ENCODE peak calls at places on chromosomes 12 and 14, in five cellular contexts. One of them, this sample, is unnamed.

GRCh38 chr12:30973171-30973570 is 46.6 kb downstream of the TSPAN11 start:
- DNase-seq in tibial nerve: no peak
- DNase-seq in body of pancreas: no peak
- DNase-seq in GM12891: no peak
- DNase-seq in vagina: no peak
- DNase-seq in this sample: no peak

GRCh38 chr12:27817761-27818160 is 37.7 kb upstream of the MANSC4 start:
- DNase-seq in body of pancreas: no peak
- DNase-seq in GM12891: no peak
- DNase-seq in tibial nerve: no peak
- DNase-seq in vagina: no peak
- DNase-seq in this sample: no peak

GRCh38 chr14:95645016-95645996 is 40.9 kb upstream of the TCL1B start:
- DNase-seq in vagina: no peak
- DNase-seq in tibial nerve: no peak
- DNase-seq in GM12891: no peak
- DNase-seq in body of pancreas: no peak
- DNase-seq in this sample: no peak

GRCh38 chr14:68514611-68515194 is 278.2 kb downstream of the ZFP36L1 start:
- DNase-seq in body of pancreas: no peak
- DNase-seq in tibial nerve: no peak
- DNase-seq in GM12891: no peak
- DNase-seq in vagina: no peak
- DNase-seq in this sample: no peak

GRCh38 chr12:63770375-63770774 is 9.3 kb upstream of the RXYLT1 start:
- DNase-seq in vagina: no peak
- DNase-seq in GM12891: no peak
- DNase-seq in tibial nerve: no peak
- DNase-seq in body of pancreas: no peak
- DNase-seq in this sample: no peak

GRCh38 chr12:100799770-100800169 is 5.2 kb downstream of the ANO4 start:
- DNase-seq in GM12891: no peak
- DNase-seq in body of pancreas: no peak
- DNase-seq in tibial nerve: no peak
- DNase-seq in vagina: no peak
- DNase-seq in this sample: no peak

GRCh38 chr12:92827836-92828431 is 101.2 kb downstream of the EEA1 start:
- DNase-seq in GM12891: no peak
- DNase-seq in vagina: no peak
- DNase-seq in body of pancreas: no peak
- DNase-seq in tibial nerve: peak
- DNase-seq in this sample: peak

GRCh38 chr14:101711041-101711861 is 50.3 kb upstream of the PPP2R5C start:
- DNase-seq in GM12891: no peak
- DNase-seq in vagina: peak
- DNase-seq in tibial nerve: no peak
- DNase-seq in body of pancreas: peak
- DNase-seq in this sample: no peak

GRCh38 chr12:132908145-132909029 is 21.0 kb upstream of the CHFR start:
- DNase-seq in tibial nerve: peak
- DNase-seq in GM12891: peak
- DNase-seq in body of pancreas: peak
- DNase-seq in vagina: no peak
- DNase-seq in this sample: peak
- TF ChIP-seq POLR2A in tibial nerve: peak
- TF ChIP-seq POLR2A in GM12891: no peak
- TF ChIP-seq POLR2A in body of pancreas: peak
- TF ChIP-seq POLR2A in vagina: peak
- TF ChIP-seq POLR2A in this sample: no peak

DNA sequence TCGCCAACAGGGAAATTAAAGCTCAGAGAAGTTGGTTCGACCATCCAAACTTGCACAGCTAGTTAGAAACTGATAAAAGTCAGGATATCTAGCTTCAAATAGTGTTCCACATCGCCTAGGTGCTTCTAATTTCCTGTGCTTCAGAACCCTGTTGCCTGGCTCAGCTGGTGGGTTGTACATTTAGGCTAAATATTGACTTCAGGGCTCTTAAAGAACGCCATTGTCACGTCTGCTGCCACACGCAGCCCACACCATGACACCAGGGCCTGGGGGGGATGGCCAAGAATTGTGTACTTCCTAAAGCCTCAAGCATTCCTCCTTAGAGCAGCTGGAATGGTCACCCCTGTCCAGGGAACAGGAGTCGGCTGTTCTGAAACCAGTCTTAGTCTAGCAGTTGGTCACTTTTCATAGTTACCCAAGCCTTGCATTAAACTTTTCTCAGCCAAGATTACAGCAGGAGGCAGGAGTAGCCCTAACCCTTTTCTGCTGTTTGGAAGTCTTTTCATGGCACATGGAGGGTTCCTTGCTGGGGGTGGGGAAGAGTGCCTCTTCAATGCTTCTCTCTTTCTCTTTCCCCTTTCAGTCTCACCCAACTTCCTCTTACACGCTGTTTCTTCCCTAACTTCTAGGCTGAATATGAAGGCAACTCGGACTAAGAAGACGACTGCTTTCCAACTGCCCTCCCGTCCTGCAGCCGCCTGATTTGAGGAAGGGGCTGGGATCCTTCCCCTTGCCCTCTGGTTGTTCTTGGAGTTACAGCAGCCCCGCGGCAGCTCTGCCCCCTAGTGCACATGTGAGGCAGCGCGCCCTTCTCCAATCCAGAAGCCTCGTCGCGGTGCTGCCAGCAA is 17.1 kb downstream of the FOS start:
- DNase-seq in GM12891: peak
- DNase-seq in vagina: no peak
- DNase-seq in tibial nerve: peak
- DNase-seq in body of pancreas: peak
- DNase-seq in this sample: peak
- TF ChIP-seq POLR2A in GM12891: no peak
- TF ChIP-seq POLR2A in vagina: no peak
- TF ChIP-seq POLR2A in tibial nerve: peak
- TF ChIP-seq POLR2A in body of pancreas: peak
- TF ChIP-seq POLR2A in this sample: no peak

GRCh38 chr14:104746951-104747481 is 5.9 kb upstream of the SIVA1 start:
- DNase-seq in GM12891: no peak
- DNase-seq in vagina: no peak
- DNase-seq in tibial nerve: no peak
- DNase-seq in body of pancreas: peak
- DNase-seq in this sample: no peak

GRCh38 chr14:104750658-104751057 is 2.3 kb upstream of the SIVA1 start:
- DNase-seq in tibial nerve: no peak
- DNase-seq in body of pancreas: no peak
- DNase-seq in vagina: no peak
- DNase-seq in GM12891: no peak
- DNase-seq in this sample: peak

GRCh38 chr14:104749958-104750529 is 2.9 kb upstream of the SIVA1 start:
- DNase-seq in tibial nerve: no peak
- DNase-seq in vagina: no peak
- DNase-seq in GM12891: no peak
- DNase-seq in body of pancreas: no peak
- DNase-seq in this sample: no peak

GRCh38 chr14:104747876-104748275 is 5.1 kb upstream of the SIVA1 start:
- DNase-seq in GM12891: no peak
- DNase-seq in body of pancreas: no peak
- DNase-seq in tibial nerve: no peak
- DNase-seq in vagina: no peak
- DNase-seq in this sample: no peak

DNA sequence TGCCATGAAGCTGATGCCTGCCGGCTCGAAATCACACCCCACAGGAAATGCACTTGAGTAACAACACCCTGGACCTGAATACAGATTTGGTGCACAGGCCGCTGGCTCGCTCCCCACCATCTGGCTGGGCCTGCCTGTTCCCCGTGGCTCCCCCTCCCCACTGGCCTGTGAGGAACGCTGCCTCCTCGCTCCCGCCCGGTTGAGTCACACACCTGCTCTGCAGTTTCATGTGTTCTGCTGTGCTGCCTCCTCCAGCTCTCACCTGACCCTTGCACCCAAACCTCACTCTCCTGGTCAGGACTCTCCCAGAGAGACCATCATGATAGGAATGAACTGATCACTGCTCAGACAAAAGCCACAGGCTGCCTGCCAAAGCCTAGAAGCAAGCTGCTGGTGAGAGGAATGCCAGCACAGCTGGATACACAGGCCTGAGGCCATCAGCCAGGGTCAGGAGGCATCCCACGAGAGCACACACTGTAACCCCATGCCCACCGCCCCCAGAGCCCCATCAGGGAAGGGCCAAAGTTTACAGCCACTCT is 3.8 kb upstream of the SIVA1 start:
- DNase-seq in tibial nerve: peak
- DNase-seq in GM12891: no peak
- DNase-seq in body of pancreas: no peak
- DNase-seq in vagina: no peak
- DNase-seq in this sample: no peak
- TF ChIP-seq POLR2A in tibial nerve: no peak
- TF ChIP-seq POLR2A in GM12891: no peak
- TF ChIP-seq POLR2A in body of pancreas: no peak
- TF ChIP-seq POLR2A in vagina: no peak
- TF ChIP-seq POLR2A in this sample: no peak

DNA sequence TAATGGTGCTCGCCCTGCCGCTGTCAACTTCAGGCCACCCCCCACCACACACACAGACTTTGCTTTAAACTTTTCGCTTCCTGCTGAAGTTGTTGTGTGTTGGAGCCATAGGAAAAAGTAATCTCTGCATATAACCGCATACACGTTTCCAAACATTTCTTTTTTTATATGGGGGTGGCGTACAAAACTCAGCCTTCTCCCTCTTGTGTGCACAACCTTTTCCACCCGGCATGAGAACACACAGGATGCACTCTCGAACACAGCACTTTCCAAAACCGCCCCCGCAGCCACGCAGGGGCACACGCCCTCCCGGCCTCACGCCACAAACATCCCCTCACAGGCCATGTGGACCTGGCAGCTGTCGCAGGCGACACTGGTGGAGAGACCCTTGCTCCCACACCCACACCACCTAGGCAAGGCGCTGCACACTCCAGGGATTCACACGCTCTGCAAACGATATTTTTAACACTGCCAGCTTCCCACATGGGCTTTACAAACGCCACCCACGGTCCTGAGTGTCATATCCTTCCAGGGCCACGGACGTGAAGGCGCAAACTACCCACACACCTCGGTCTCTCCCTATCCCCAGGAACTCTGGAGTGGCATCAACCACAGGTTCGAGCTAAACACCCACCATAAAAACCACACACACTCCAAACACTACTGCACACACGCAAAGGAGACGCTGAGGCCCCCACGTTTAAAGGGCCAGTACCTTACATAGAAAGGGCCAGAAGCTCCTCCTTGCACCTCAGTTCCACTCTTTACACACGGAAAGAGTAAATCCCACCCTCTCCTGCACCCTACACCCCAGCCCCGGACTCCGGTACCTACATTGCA is 12.3 kb upstream of the ITGB7 start:
- DNase-seq in tibial nerve: no peak
- DNase-seq in GM12891: peak
- DNase-seq in vagina: no peak
- DNase-seq in body of pancreas: no peak
- DNase-seq in this sample: no peak
- TF ChIP-seq POLR2A in tibial nerve: no peak
- TF ChIP-seq POLR2A in GM12891: no peak
- TF ChIP-seq POLR2A in vagina: no peak
- TF ChIP-seq POLR2A in body of pancreas: peak
- TF ChIP-seq POLR2A in this sample: no peak

GRCh38 chr12:65885312-65885711 is 61.0 kb downstream of the HMGA2 start:
- DNase-seq in body of pancreas: no peak
- DNase-seq in vagina: no peak
- DNase-seq in tibial nerve: no peak
- DNase-seq in GM12891: no peak
- DNase-seq in this sample: no peak
- TF ChIP-seq POLR2A in body of pancreas: no peak
- TF ChIP-seq POLR2A in vagina: no peak
- TF ChIP-seq POLR2A in tibial nerve: no peak
- TF ChIP-seq POLR2A in GM12891: no peak
- TF ChIP-seq POLR2A in this sample: no peak